ENCODE peak calls at places on chromosomes 2 and 18, in six cellular contexts. One of them, this sample, is unnamed.
A peak's percentile ranks its signal among the peaks of the same experiment; 100 is the strongest.

GRCh38 chr2:25712455-25712854 is 39.1 kb upstream of the DTNB start:
- DNase-seq in NAMALWA: no peak
- DNase-seq in GDM1: no peak
- DNase-seq in amygdala: no peak
- DNase-seq in Right ventricle myocardium superior: no peak
- DNase-seq in right cardiac atrium: no peak
- DNase-seq in this sample: no peak

GRCh38 chr2:218217366-218218309 is 649 bp downstream of the ARPC2 start:
- DNase-seq in NAMALWA: peak; percentile 66
- DNase-seq in GDM1: peak; percentile 41
- DNase-seq in amygdala: no peak
- DNase-seq in Right ventricle myocardium superior: peak; percentile 68
- DNase-seq in right cardiac atrium: peak; percentile 71
- DNase-seq in this sample: peak; percentile 58

GRCh38 chr2:120552800-120553471 is 182.7 kb upstream of the GLI2 start:
- DNase-seq in NAMALWA: no peak
- DNase-seq in GDM1: no peak
- DNase-seq in amygdala: no peak
- DNase-seq in Right ventricle myocardium superior: peak; percentile 92
- DNase-seq in right cardiac atrium: peak; percentile 91
- DNase-seq in this sample: peak; percentile 94

GRCh38 chr18:13159579-13159978 is 59.0 kb upstream of the LDLRAD4 start:
- DNase-seq in NAMALWA: peak; percentile 81
- DNase-seq in GDM1: peak; percentile 28
- DNase-seq in amygdala: no peak
- DNase-seq in Right ventricle myocardium superior: no peak
- DNase-seq in right cardiac atrium: no peak
- DNase-seq in this sample: peak; percentile 52

GRCh38 chr2:163264376-163264775 is 425.8 kb upstream of the KCNH7 start:
- DNase-seq in NAMALWA: no peak
- DNase-seq in GDM1: no peak
- DNase-seq in amygdala: no peak
- DNase-seq in Right ventricle myocardium superior: no peak
- DNase-seq in right cardiac atrium: no peak
- DNase-seq in this sample: no peak

GRCh38 chr2:121196132-121196848 is 88.7 kb downstream of the TFCP2L1 start:
- DNase-seq in NAMALWA: no peak
- DNase-seq in GDM1: no peak
- DNase-seq in amygdala: no peak
- DNase-seq in Right ventricle myocardium superior: no peak
- DNase-seq in right cardiac atrium: no peak
- DNase-seq in this sample: no peak

GRCh38 chr18:23331091-23331920 is 121.8 kb upstream of the RIOK3 start:
- DNase-seq in NAMALWA: no peak
- DNase-seq in GDM1: no peak
- DNase-seq in amygdala: no peak
- DNase-seq in Right ventricle myocardium superior: no peak
- DNase-seq in right cardiac atrium: no peak
- DNase-seq in this sample: no peak

GRCh38 chr18:55927831-55928230 is 339.8 kb upstream of the TCF4 start:
- DNase-seq in NAMALWA: no peak
- DNase-seq in GDM1: no peak
- DNase-seq in amygdala: no peak
- DNase-seq in Right ventricle myocardium superior: no peak
- DNase-seq in right cardiac atrium: no peak
- DNase-seq in this sample: no peak

GRCh38 chr18:52312321-52312720 is 27.7 kb upstream of the DCC start:
- DNase-seq in NAMALWA: no peak
- DNase-seq in GDM1: no peak
- DNase-seq in amygdala: no peak
- DNase-seq in Right ventricle myocardium superior: no peak
- DNase-seq in right cardiac atrium: no peak
- DNase-seq in this sample: no peak

GRCh38 chr2:208265807-208266640 is at the start of gene PIKFYVE:
- DNase-seq in NAMALWA: peak; percentile 98
- DNase-seq in GDM1: peak; percentile 97
- DNase-seq in amygdala: peak; percentile 98
- DNase-seq in Right ventricle myocardium superior: peak; percentile 96
- DNase-seq in right cardiac atrium: peak; percentile 96
- DNase-seq in this sample: peak; percentile 92

GRCh38 chr2:28547906-28548600 is 52.2 kb downstream of the PLB1 start:
- DNase-seq in NAMALWA: no peak
- DNase-seq in GDM1: no peak
- DNase-seq in amygdala: no peak
- DNase-seq in Right ventricle myocardium superior: no peak
- DNase-seq in right cardiac atrium: no peak
- DNase-seq in this sample: no peak

GRCh38 chr2:198973181-198973580 is 484.6 kb downstream of the SATB2 start:
- DNase-seq in NAMALWA: no peak
- DNase-seq in GDM1: no peak
- DNase-seq in amygdala: no peak
- DNase-seq in Right ventricle myocardium superior: no peak
- DNase-seq in right cardiac atrium: no peak
- DNase-seq in this sample: no peak

GRCh38 chr2:60366178-60366577 is 187.3 kb downstream of the BCL11A start:
- DNase-seq in NAMALWA: peak; percentile 73
- DNase-seq in GDM1: peak; percentile 27
- DNase-seq in amygdala: no peak
- DNase-seq in Right ventricle myocardium superior: no peak
- DNase-seq in right cardiac atrium: no peak
- DNase-seq in this sample: no peak

GRCh38 chr2:15182275-15182674 is 378.9 kb downstream of the NBAS start:
- DNase-seq in NAMALWA: no peak
- DNase-seq in GDM1: no peak
- DNase-seq in amygdala: no peak
- DNase-seq in Right ventricle myocardium superior: no peak
- DNase-seq in right cardiac atrium: no peak
- DNase-seq in this sample: no peak

GRCh38 chr2:1707771-1708351 is 36.5 kb downstream of the PXDN start:
- DNase-seq in NAMALWA: no peak
- DNase-seq in GDM1: no peak
- DNase-seq in amygdala: no peak
- DNase-seq in Right ventricle myocardium superior: peak; percentile 89
- DNase-seq in right cardiac atrium: peak; percentile 93
- DNase-seq in this sample: peak; percentile 86

GRCh38 chr2:230794472-230794871 is 70.3 kb upstream of the ITM2C start:
- DNase-seq in NAMALWA: no peak
- DNase-seq in GDM1: no peak
- DNase-seq in amygdala: no peak
- DNase-seq in Right ventricle myocardium superior: no peak
- DNase-seq in right cardiac atrium: no peak
- DNase-seq in this sample: no peak

GRCh38 chr2:111184725-111185495 is 64.2 kb downstream of the BCL2L11 start:
- DNase-seq in NAMALWA: no peak
- DNase-seq in GDM1: no peak
- DNase-seq in amygdala: no peak
- DNase-seq in Right ventricle myocardium superior: no peak
- DNase-seq in right cardiac atrium: no peak
- DNase-seq in this sample: no peak

GRCh38 chr2:33047939-33048338 is 101.2 kb downstream of the LTBP1 start:
- DNase-seq in NAMALWA: no peak
- DNase-seq in GDM1: no peak
- DNase-seq in amygdala: no peak
- DNase-seq in Right ventricle myocardium superior: no peak
- DNase-seq in right cardiac atrium: no peak
- DNase-seq in this sample: no peak

GRCh38 chr2:148642891-148643416 is 1.6 kb upstream of the EPC2 start:
- DNase-seq in NAMALWA: no peak
- DNase-seq in GDM1: peak; percentile 34
- DNase-seq in amygdala: no peak
- DNase-seq in Right ventricle myocardium superior: no peak
- DNase-seq in right cardiac atrium: no peak
- DNase-seq in this sample: peak; percentile 22

GRCh38 chr2:173415663-173416469 is 61.2 kb downstream of the CDCA7 start:
- DNase-seq in NAMALWA: no peak
- DNase-seq in GDM1: no peak
- DNase-seq in amygdala: no peak
- DNase-seq in Right ventricle myocardium superior: no peak
- DNase-seq in right cardiac atrium: no peak
- DNase-seq in this sample: no peak

GRCh38 chr2:85152895-85153294 is 19.7 kb downstream of the TCF7L1 start:
- DNase-seq in NAMALWA: no peak
- DNase-seq in GDM1: no peak
- DNase-seq in amygdala: no peak
- DNase-seq in Right ventricle myocardium superior: no peak
- DNase-seq in right cardiac atrium: no peak
- DNase-seq in this sample: no peak

This sample was measured in heart right ventricle.